ENCODE peak calls at places on chromosomes 2 and 18, in eight cellular contexts. B is mammary epithelial cell, F is body of pancreas, S is heart right ventricle, J is HepG2, U is aorta, H is neural progenitor cell, L is right cardiac atrium. Y is an unnamed sample.
A peak's percentile ranks its signal among the peaks of the same experiment; 100 is the strongest.

GRCh38 chr2:234677758-234678538 is 181.1 kb upstream of the ARL4C start:
- DNase-seq in B (peak; percentile 41), F (no peak), S (no peak), J (peak; percentile 46), U (no peak), H (no peak), L (no peak), Y (no peak)

GRCh38 chr2:237774811-237775553 is 23.6 kb upstream of the RBM44 start:
- DNase-seq in B (peak; percentile 33), F (peak; percentile 68), S (peak; percentile 54), J (peak; percentile 79), U (no peak), H (peak; percentile 69), L (no peak), Y (no peak)

GRCh38 chr18:77147418-77147852 is 14.9 kb upstream of the MBP start:
- DNase-seq in B (no peak), F (no peak), S (no peak), J (no peak), U (peak; percentile 63), H (no peak), L (no peak), Y (no peak)

GRCh38 chr2:104568247-104568646 is 285.7 kb upstream of the POU3F3 start:
- DNase-seq in B (no peak), F (no peak), S (no peak), J (no peak), U (no peak), H (no peak), L (no peak), Y (no peak)

GRCh38 chr2:173881466-173881865 is 83.7 kb downstream of the SP3 start:
- DNase-seq in B (no peak), F (peak; percentile 31), S (no peak), J (no peak), U (peak; percentile 56), H (no peak), L (no peak), Y (no peak)

GRCh38 chr18:68221116-68221724 is 493.7 kb downstream of the TMX3 start:
- DNase-seq in B (no peak), F (no peak), S (no peak), J (no peak), U (no peak), H (peak; percentile 23), L (no peak), Y (no peak)

GRCh38 chr2:178553047-178553446 is 72.8 kb downstream of the PLEKHA3 start:
- DNase-seq in B (peak; percentile 82), F (no peak), S (no peak), J (no peak), U (no peak), H (no peak), L (no peak), Y (no peak)

GRCh38 chr2:239143858-239144712 is 256.7 kb downstream of the HDAC4 start:
- DNase-seq in B (no peak), F (peak; percentile 25), S (no peak), J (peak; percentile 28), U (no peak), H (peak; percentile 67), L (peak; percentile 54), Y (no peak)

GRCh38 chr2:98454500-98455235 is 10.0 kb downstream of the INPP4A start:
- DNase-seq in B (no peak), F (no peak), S (no peak), J (no peak), U (no peak), H (no peak), L (no peak), Y (no peak)

GRCh38 chr18:73784853-73785252 is 362.8 kb downstream of the FBXO15 start:
- DNase-seq in B (no peak), F (no peak), S (no peak), J (no peak), U (no peak), H (no peak), L (no peak), Y (no peak)

GRCh38 chr2:176891105-176891504 is 321.5 kb upstream of the HNRNPA3 start:
- DNase-seq in B (no peak), F (no peak), S (no peak), J (no peak), U (no peak), H (no peak), L (no peak), Y (no peak)

GRCh38 chr2:81324046-81324445 is 1019.5 kb upstream of the LRRTM1 start:
- DNase-seq in B (no peak), F (no peak), S (no peak), J (peak; percentile 16), U (no peak), H (peak; percentile 62), L (no peak), Y (no peak)

GRCh38 chr2:30569991-30570390 is 122.9 kb downstream of the LCLAT1 start:
- DNase-seq in B (no peak), F (no peak), S (no peak), J (no peak), U (no peak), H (no peak), L (no peak), Y (no peak)

GRCh38 chr2:234821946-234822470 is 129.8 kb upstream of the SH3BP4 start:
- DNase-seq in B (no peak), F (no peak), S (no peak), J (no peak), U (no peak), H (no peak), L (no peak), Y (no peak)

GRCh38 chr18:43665239-43665788 is 388.0 kb upstream of the SYT4 start:
- DNase-seq in B (peak; percentile 81), F (no peak), S (no peak), J (no peak), U (no peak), H (no peak), L (no peak), Y (no peak)

GRCh38 chr2:9950521-9951271 is 797 bp upstream of the GRHL1 start:
- DNase-seq in B (peak; percentile 35), F (peak; percentile 58), S (peak; percentile 13), J (no peak), U (no peak), H (peak; percentile 74), L (peak; percentile 78), Y (peak; percentile 55)

GRCh38 chr2:12732663-12733062 is 15.9 kb downstream of the TRIB2 start:
- DNase-seq in B (no peak), F (peak; percentile 85), S (peak; percentile 66), J (no peak), U (no peak), H (no peak), L (peak; percentile 84), Y (peak; percentile 77)

GRCh38 chr2:34178482-34178881 is 579.4 kb upstream of the FAM98A start:
- DNase-seq in B (no peak), F (no peak), S (no peak), J (no peak), U (no peak), H (no peak), L (no peak), Y (no peak)

GRCh38 chr2:175815537-175815936 is 186.5 kb downstream of the LNPK start:
- DNase-seq in B (peak; percentile 55), F (no peak), S (no peak), J (no peak), U (no peak), H (no peak), L (no peak), Y (no peak)

GRCh38 chr2:153871231-153872221 is at the start of gene GALNT13:
- DNase-seq in B (peak; percentile 22), F (peak; percentile 80), S (no peak), J (peak; percentile 57), U (peak; percentile 56), H (peak; percentile 92), L (peak; percentile 59), Y (peak; percentile 62)

GRCh38 chr18:80147037-80147417 is 38.0 kb downstream of the ADNP2 start:
- DNase-seq in B (no peak), F (no peak), S (no peak), J (no peak), U (no peak), H (no peak), L (no peak), Y (no peak)
- H3K27ac ChIP-seq in B (peak overlapping the region; percentile 67), F (no peak overlapping the region), S (no peak overlapping the region), J (peak overlapping the region; percentile 2), U (no peak overlapping the region), H (no peak overlapping the region), L (no peak overlapping the region), Y (no peak overlapping the region)

GRCh38 chr2:222311321-222311977 is 12.7 kb upstream of the PAX3 start:
- DNase-seq in B (no peak), F (no peak), S (no peak), J (no peak), U (no peak), H (peak; percentile 69), L (no peak), Y (peak; percentile 61)
- H3K27ac ChIP-seq in B (no peak overlapping the region), F (no peak overlapping the region), S (no peak overlapping the region), J (no peak overlapping the region), U (no peak overlapping the region), H (no peak overlapping the region), L (no peak overlapping the region), Y (no peak overlapping the region)

GRCh38 chr2:142867161-142867560 is 10.3 kb upstream of the KYNU start:
- DNase-seq in B (peak; percentile 86), F (no peak), S (no peak), J (no peak), U (no peak), H (no peak), L (no peak), Y (no peak)

GRCh38 chr2:142866426-142866825 is 11.0 kb upstream of the KYNU start:
- DNase-seq in B (no peak), F (no peak), S (no peak), J (no peak), U (no peak), H (no peak), L (no peak), Y (no peak)

GRCh38 chr2:142870516-142870915 is 6.9 kb upstream of the KYNU start:
- DNase-seq in B (no peak), F (no peak), S (no peak), J (peak; percentile 31), U (no peak), H (no peak), L (no peak), Y (no peak)

GRCh38 chr2:142869461-142870106 is 7.9 kb upstream of the KYNU start:
- DNase-seq in B (no peak), F (no peak), S (no peak), J (peak; percentile 82), U (no peak), H (no peak), L (no peak), Y (no peak)

DNA sequence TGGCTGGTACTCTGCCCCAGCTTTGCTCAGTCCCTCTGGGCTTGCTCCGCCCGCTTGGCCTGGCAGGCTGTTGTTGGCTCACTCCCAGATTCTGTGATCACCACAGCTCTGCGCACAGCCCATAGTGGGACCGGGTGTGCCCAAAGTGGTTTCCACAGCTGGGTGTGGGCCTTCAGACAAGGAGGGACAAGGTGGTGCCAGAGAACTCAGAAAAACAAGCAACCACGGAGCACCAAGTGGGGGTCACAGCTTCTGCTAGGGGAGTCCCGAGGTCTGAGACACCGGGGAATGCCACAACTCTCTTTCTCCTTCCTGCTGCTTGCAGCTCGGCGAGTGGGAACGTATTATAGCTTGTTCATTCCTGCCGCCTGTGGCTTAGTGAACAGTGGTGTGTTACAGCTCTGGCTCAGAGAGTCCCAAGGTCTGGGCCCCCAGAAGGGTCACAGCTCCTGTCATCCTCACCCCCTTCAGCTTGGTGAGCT is 9.1 kb upstream of the KYNU start:
- DNase-seq in B (peak; percentile 98), F (peak; percentile 9), S (peak; percentile 41), J (no peak), U (peak; percentile 83), H (no peak), L (peak; percentile 83), Y (peak; percentile 83)
- H3K27ac ChIP-seq in B (peak overlapping the region; percentile 98), F (no peak overlapping the region), S (no peak overlapping the region), J (peak overlapping the region; percentile 18), U (no peak overlapping the region), H (no peak overlapping the region), L (no peak overlapping the region), Y (peak overlapping the region; percentile 73)

GRCh38 chr2:24111407-24111861 is 11.7 kb downstream of the PFN4 start:
- DNase-seq in B (peak; percentile 59), F (no peak), S (no peak), J (no peak), U (no peak), H (no peak), L (no peak), Y (no peak)
- H3K27ac ChIP-seq in B (peak overlapping the region; percentile 20), F (no peak overlapping the region), S (no peak overlapping the region), J (no peak overlapping the region), U (no peak overlapping the region), H (no peak overlapping the region), L (peak overlapping the region; percentile 83), Y (no peak overlapping the region)

Y was measured in left lung.